ENCODE peak calls at places on chromosomes 5 and 9, in eight cellular contexts. V is CD4-positive, CD25-positive, alpha-beta regulatory T cell; U is cardiac muscle cell; B is GM23338; Q is fibroblast of lung; G is gastrocnemius medialis; O is GM23248; T is body of pancreas. W is an unnamed sample. For H3K27me3, the result is how much of the 10 kb centered on the place peaks cover.

GRCh38 chr5:84218546-84218945 is 166.1 kb downstream of the EDIL3 start:
- DNase-seq in O (no peak), V (no peak), B (no peak), T (no peak), G (no peak), Q (peak), U (no peak), W (no peak)

GRCh38 chr5:10610058-10610457 is 46.2 kb downstream of the ANKRD33B start:
- DNase-seq in V (no peak), U (no peak), T (no peak), Q (no peak), B (no peak), O (no peak), G (no peak), W (no peak)

GRCh38 chr5:117013280-117013877 is 438.8 kb upstream of the SEMA6A start:
- DNase-seq in B (no peak), Q (no peak), T (peak), G (no peak), V (no peak), U (no peak), O (no peak), W (no peak)

GRCh38 chr5:170782438-170782837 is 1.1 kb upstream of the GABRP start:
- DNase-seq in T (peak), V (no peak), B (no peak), O (no peak), Q (no peak), G (no peak), U (peak), W (no peak)

GRCh38 chr5:17120209-17120608 is 97.2 kb upstream of the BASP1 start:
- DNase-seq in U (no peak), G (no peak), T (peak), B (no peak), V (no peak), Q (no peak), O (no peak), W (no peak)

GRCh38 chr5:133531634-133532033 is 80.7 kb downstream of the FSTL4 start:
- DNase-seq in T (no peak), B (no peak), Q (peak), O (peak), U (no peak), G (no peak), V (no peak), W (no peak)

GRCh38 chr5:76790632-76791290 is 28.1 kb upstream of the F2RL1 start:
- DNase-seq in V (peak), T (peak), Q (peak), U (no peak), O (peak), G (peak), B (no peak), W (no peak)

GRCh38 chr5:147483961-147484707 is 25.7 kb downstream of the DPYSL3 start:
- DNase-seq in T (peak), G (peak), U (no peak), V (no peak), B (no peak), Q (peak), O (peak), W (peak)

GRCh38 chr9:2727966-2728613 is 10.8 kb downstream of the KCNV2 start:
- DNase-seq in T (peak), U (peak), B (peak), Q (peak), G (peak), O (peak), V (peak), W (no peak)

GRCh38 chr5:181059297-181060230 is 19.5 kb downstream of the BTNL9 start:
- DNase-seq in Q (no peak), U (no peak), B (peak), T (no peak), G (no peak), O (no peak), V (no peak), W (no peak)
- H3K27me3 ChIP-seq in Q (under half), U (half or more), B (half or more), T (under half), G (half or more), O (half or more), V (under half), W (half or more)

GRCh38 chr5:1371191-1371590 is 26.3 kb upstream of the CLPTM1L start:
- DNase-seq in T (no peak), U (no peak), V (no peak), O (no peak), Q (no peak), B (no peak), G (no peak), W (no peak)

GRCh38 chr5:1374030-1374679 is 29.3 kb upstream of the CLPTM1L start:
- DNase-seq in G (no peak), U (no peak), V (no peak), B (no peak), Q (no peak), T (no peak), O (no peak), W (no peak)

GRCh38 chr5:1368756-1369155 is 23.9 kb upstream of the CLPTM1L start:
- DNase-seq in B (no peak), G (no peak), Q (no peak), T (no peak), V (no peak), O (no peak), U (no peak), W (no peak)

GRCh38 chr5:1374680-1375055 is 29.8 kb upstream of the CLPTM1L start:
- DNase-seq in T (peak), Q (no peak), B (no peak), O (peak), V (no peak), G (no peak), U (no peak), W (no peak)

GRCh38 chr5:1371602-1372342 is 26.9 kb upstream of the CLPTM1L start:
- DNase-seq in Q (no peak), V (no peak), B (no peak), U (no peak), O (no peak), G (no peak), T (no peak), W (no peak)
- H3K27me3 ChIP-seq in Q (under half), V (under half), B (under half), U (under half), O (under half), G (under half), T (under half), W (half or more)

GRCh38 chr9:38205279-38205678 is 136.3 kb upstream of the SHB start:
- DNase-seq in T (no peak), O (no peak), U (no peak), Q (no peak), G (no peak), B (no peak), V (no peak), W (no peak)
- H3K27me3 ChIP-seq in T (under half), O (under half), U (under half), Q (under half), G (under half), B (under half), V (under half), W (under half)

DNA sequence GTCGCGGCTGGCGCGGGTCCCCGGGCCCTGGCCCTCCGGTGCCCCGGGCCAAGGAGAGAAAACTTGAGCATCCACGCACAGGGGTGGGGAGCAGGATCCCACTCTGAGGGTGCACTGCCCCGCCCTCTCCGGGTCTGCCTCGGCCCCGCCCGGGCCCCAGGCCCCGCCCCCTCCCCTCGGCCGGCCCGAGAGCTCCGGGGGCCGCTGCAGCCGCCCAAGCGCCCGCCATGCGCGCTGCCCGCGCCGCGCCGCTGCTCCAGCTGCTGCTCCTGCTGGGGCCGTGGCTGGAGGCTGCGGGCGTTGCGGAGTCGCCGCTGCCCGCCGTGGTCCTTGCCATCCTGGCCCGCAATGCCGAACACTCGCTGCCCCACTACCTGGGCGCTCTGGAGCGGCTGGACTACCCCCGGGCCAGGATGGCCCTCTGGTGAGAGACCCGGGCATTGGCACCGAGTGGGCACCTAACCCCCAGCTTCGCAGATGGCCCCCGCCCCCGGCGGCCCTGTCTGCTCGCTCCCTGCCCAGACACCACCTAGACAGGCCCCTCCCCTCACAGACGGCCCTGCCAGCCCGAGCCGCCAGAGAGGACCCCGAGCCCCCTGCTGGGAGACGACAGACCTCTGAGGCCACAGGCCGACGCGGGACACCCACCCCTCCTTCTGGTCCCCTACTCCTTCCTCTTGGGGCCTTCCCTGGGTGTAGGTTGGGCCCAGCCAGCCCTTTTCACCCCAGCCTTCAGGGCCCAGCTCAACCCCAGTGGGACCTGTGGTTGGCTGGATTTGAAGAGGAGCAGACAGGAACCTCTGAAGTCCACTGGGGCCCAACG is at the start of gene CERCAM:
- DNase-seq in B (peak), Q (peak), G (no peak), T (peak), O (peak), U (peak), V (peak), W (peak)
- H3K27me3 ChIP-seq in B (half or more), Q (under half), G (under half), T (under half), O (under half), U (under half), V (under half), W (under half)